ENCODE peak calls at places on chromosomes 12 and 14, in five cellular contexts. R is breast epithelium, L is tibial nerve, D is lower lobe of right lung, C is H1. Z is an unnamed sample.

GRCh38 chr12:175250-175649 is 38.7 kb downstream of the SLC6A12 start:
- DNase-seq in R (no peak), L (no peak), C (no peak), D (no peak), Z (no peak)

GRCh38 chr14:96421236-96421635 is 29.3 kb downstream of the AK7 start:
- DNase-seq in L (no peak), R (no peak), D (no peak), C (no peak), Z (no peak)

GRCh38 chr14:105053996-105054395 is 11.2 kb downstream of the GPR132 start:
- DNase-seq in D (no peak), C (no peak), R (no peak), L (no peak), Z (no peak)

GRCh38 chr12:19847294-19848059 is 408.2 kb downstream of the AEBP2 start:
- DNase-seq in R (no peak), D (no peak), C (no peak), L (no peak), Z (no peak)

GRCh38 chr14:33647385-33647786 is 303.5 kb downstream of the EGLN3 start:
- DNase-seq in R (no peak), D (no peak), L (no peak), C (peak; percentile 15), Z (no peak)

GRCh38 chr14:85172290-85172689 is 357.7 kb upstream of the FLRT2 start:
- DNase-seq in R (no peak), D (no peak), C (no peak), L (no peak), Z (no peak)

GRCh38 chr14:54395716-54396115 is 1.1 kb upstream of the CDKN3 start:
- DNase-seq in L (no peak), R (no peak), D (no peak), C (no peak), Z (no peak)

GRCh38 chr12:48827026-48827425 is 8.7 kb downstream of the CACNB3 start:
- DNase-seq in D (no peak), R (no peak), C (no peak), L (no peak), Z (no peak)

GRCh38 chr12:19894803-19895202 is 455.5 kb downstream of the AEBP2 start:
- DNase-seq in L (no peak), D (no peak), C (no peak), R (no peak), Z (no peak)

GRCh38 chr14:36952702-36953101 is 219.7 kb downstream of the SLC25A21 start:
- DNase-seq in C (no peak), L (no peak), R (no peak), D (no peak), Z (no peak)

GRCh38 chr12:29073631-29074239 is 75.3 kb upstream of the FAR2 start:
- DNase-seq in L (no peak), R (no peak), D (no peak), C (no peak), Z (no peak)

GRCh38 chr12:117660896-117661295 is 299.5 kb upstream of the NOS1 start:
- DNase-seq in L (no peak), D (no peak), C (no peak), R (no peak), Z (no peak)

GRCh38 chr14:102229739-102230092 is 75.2 kb downstream of the MOK start:
- DNase-seq in R (no peak), C (no peak), D (no peak), L (no peak), Z (no peak)

GRCh38 chr12:66032739-66033138 is 97.8 kb downstream of the LLPH start:
- DNase-seq in L (no peak), R (no peak), C (no peak), D (no peak), Z (no peak)

GRCh38 chr12:119008691-119009221 is 27.4 kb downstream of the SRRM4 start:
- DNase-seq in C (no peak), L (no peak), R (no peak), D (no peak), Z (no peak)

GRCh38 chr12:72197790-72198189 is 74.4 kb upstream of the TRHDE start:
- DNase-seq in L (no peak), D (no peak), C (no peak), R (no peak), Z (no peak)

GRCh38 chr12:89750821-89751227 is 42.2 kb upstream of the ATP2B1 start:
- DNase-seq in R (no peak), L (no peak), C (no peak), D (no peak), Z (no peak)

DNA sequence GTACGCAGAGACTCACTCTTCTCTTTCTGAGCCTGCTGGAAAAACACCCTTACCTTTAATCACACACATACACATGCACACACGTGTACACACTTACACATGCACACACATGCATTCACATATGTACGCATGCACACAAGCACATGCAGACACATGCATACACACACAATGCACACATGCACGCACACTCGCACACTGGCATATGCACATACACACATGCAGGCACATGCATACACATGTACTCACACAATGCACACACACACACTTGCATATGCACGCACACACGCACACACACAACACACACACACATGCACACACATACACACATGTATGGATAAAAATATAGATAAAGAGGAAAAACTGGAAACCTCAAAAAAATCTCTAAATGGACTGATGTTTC is 249.0 kb downstream of the GLT1D1 start:
- DNase-seq in L (no peak), R (no peak), C (no peak), D (no peak), Z (no peak)
- H3K4me3 ChIP-seq in L (no peak overlapping the region), R (no peak overlapping the region), C (no peak overlapping the region), D (no peak overlapping the region), Z (no peak overlapping the region)

GRCh38 chr12:34591966-34592365 is 569.7 kb downstream of the ALG10 start:
- DNase-seq in C (no peak), D (no peak), L (no peak), R (no peak), Z (no peak)
- H3K9me3 ChIP-seq in C (peaks cover 82% of the 10 kb centered on the region), D (peaks cover 98% of the 10 kb centered on the region), L (no peaks in the 10 kb centered on the region), R (peaks cover 100% of the 10 kb centered on the region), Z (peaks cover 43% of the 10 kb centered on the region)

DNA sequence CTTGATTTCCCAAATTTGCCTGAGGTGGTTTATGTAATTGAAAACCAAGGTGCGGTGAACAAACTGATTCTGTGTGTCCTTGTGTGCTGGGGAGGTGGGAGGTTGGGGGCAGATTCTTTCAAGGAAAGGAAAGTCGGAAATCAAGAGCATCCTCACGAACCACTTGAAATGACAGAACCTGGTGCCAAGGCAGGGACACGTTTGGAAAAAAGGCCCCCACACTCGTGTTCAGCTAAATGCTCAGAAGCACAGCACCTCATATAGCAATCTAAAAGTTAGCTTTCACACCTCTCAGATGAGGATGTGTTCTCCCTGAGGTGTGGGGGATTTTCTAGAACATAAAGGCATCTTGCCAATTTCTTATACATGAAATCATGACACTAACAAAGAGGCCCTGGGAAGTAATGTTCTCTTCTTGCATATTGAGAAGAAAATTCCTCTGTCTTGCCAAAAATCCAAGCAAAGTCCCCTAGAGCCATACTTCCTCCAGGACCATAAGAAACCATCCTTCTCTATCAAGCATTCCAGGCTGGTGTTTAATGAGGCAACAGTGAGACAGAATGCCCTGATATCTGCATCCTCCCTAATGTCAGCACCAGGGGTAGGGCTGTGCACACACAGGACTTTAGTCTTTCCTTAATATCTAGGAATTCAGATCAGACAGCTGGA is 119.7 kb downstream of the PLXNC1 start:
- DNase-seq in C (no peak), L (no peak), R (no peak), D (no peak), Z (no peak)
- H3K27ac ChIP-seq in C (no peak overlapping the region), L (peak overlapping the region; percentile 21), R (peak overlapping the region; percentile 67), D (peak overlapping the region; percentile 67), Z (no peak overlapping the region)

GRCh38 chr12:116403546-116403945 is 126.1 kb upstream of the MED13L start:
- DNase-seq in L (no peak), R (no peak), C (no peak), D (no peak), Z (no peak)

GRCh38 chr12:116411977-116412376 is 134.5 kb upstream of the MED13L start:
- DNase-seq in D (no peak), R (no peak), C (no peak), L (no peak), Z (no peak)

GRCh38 chr12:116406529-116406928 is 129.0 kb upstream of the MED13L start:
- DNase-seq in R (peak; percentile 85), C (peak; percentile 47), L (peak; percentile 90), D (peak; percentile 77), Z (peak; percentile 97)

GRCh38 chr12:116404913-116405611 is 127.6 kb upstream of the MED13L start:
- DNase-seq in R (no peak), D (no peak), L (no peak), C (no peak), Z (no peak)

DNA sequence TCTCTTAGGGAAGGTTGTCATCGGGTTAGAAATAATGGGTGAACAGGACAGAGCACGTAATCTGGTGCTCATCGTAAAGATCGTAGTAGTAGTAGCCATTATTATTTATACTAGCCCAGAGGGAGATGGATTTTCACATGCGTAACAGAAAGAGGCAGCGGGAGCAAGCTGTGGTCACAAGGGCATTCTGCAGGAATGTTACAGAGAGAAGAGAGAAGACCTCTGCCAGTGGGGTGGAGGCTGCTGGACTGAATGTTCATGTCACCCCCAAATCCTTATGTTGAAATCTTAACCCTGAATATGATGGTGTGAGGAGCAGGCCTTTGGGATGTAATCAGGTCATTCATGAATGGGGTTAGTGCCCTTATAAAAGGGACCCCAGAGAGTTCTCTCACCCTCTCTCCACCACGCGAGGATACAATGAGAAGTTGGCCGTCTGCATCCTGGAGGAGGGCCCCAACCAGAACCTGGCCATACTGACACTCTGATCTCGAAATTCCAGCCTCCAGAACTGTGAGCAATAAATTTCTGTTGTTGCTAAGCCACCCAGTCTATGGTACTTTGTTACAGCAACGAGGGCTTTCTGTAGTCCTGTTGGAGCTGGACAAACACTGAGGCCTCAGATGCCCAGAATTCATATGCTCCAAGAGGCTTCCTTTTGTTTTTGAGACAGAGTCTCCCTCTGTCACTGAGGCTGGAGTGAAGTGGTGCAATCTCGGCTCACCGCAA is 131.2 kb upstream of the MED13L start:
- DNase-seq in L (no peak), R (no peak), D (no peak), C (no peak), Z (no peak)
- H3K4me3 ChIP-seq in L (no peak overlapping the region), R (no peak overlapping the region), D (no peak overlapping the region), C (no peak overlapping the region), Z (no peak overlapping the region)

GRCh38 chr12:41008472-41008871 is 179.6 kb upstream of the PDZRN4 start:
- DNase-seq in D (no peak), C (no peak), L (no peak), R (no peak), Z (no peak)
- H3K9me3 ChIP-seq in D (peaks cover 21% of the 10 kb centered on the region), C (peaks cover 67% of the 10 kb centered on the region), L (no peaks in the 10 kb centered on the region), R (peaks cover 61% of the 10 kb centered on the region), Z (peaks cover 5% of the 10 kb centered on the region)

Z was measured in ascending aorta.